ENCODE peak calls at places on chromosome 7, in five cellular contexts. W is spleen, F is suprapubic skin, C is thyroid gland, K is mammary epithelial cell. E is an unnamed sample. For H3K36me3, the result is how much of the 10 kb centered on the place peaks cover.

GRCh38 chr7:112930787-112931186 is 140.6 kb upstream of the TMEM168 start:
- DNase-seq in W (no peak), F (no peak), C (no peak), K (peak), E (no peak)

GRCh38 chr7:39951943-39952194 is 1.8 kb downstream of the CDK13 start:
- DNase-seq in W (no peak), F (no peak), C (no peak), K (no peak), E (no peak)

GRCh38 chr7:31488562-31489203 is 25.2 kb upstream of the ITPRID1 start:
- DNase-seq in W (no peak), F (no peak), C (peak), K (peak), E (peak)

GRCh38 chr7:135490783-135491182 is 19.1 kb downstream of the CNOT4 start:
- DNase-seq in W (no peak), F (no peak), C (peak), K (peak), E (peak)

GRCh38 chr7:92678291-92678920 is 88.2 kb upstream of the FAM133B start:
- DNase-seq in W (no peak), F (no peak), C (no peak), K (no peak), E (no peak)

GRCh38 chr7:20241491-20242261 is 24.5 kb upstream of the MACC1 start:
- DNase-seq in W (no peak), F (no peak), C (no peak), K (peak), E (no peak)

GRCh38 chr7:118762451-118762850 is 537.9 kb downstream of the ANKRD7 start:
- DNase-seq in W (no peak), F (no peak), C (no peak), K (no peak), E (no peak)

GRCh38 chr7:157925383-157925875 is 588.6 kb downstream of the DNAJB6 start:
- DNase-seq in W (peak), F (no peak), C (no peak), K (no peak), E (no peak)

GRCh38 chr7:27115161-27116018 is 12.9 kb upstream of the HOXA2 start:
- DNase-seq in W (no peak), F (peak), C (no peak), K (peak), E (no peak)

GRCh38 chr7:25389489-25390106 is 161.3 kb upstream of the NPVF start:
- DNase-seq in W (no peak), F (no peak), C (no peak), K (peak), E (peak)

GRCh38 chr7:47153571-47153970 is 428.3 kb downstream of the TNS3 start:
- DNase-seq in W (no peak), F (no peak), C (peak), K (no peak), E (peak)

GRCh38 chr7:92527300-92528187 is 776 bp downstream of the PEX1 start:
- DNase-seq in W (peak), F (peak), C (peak), K (peak), E (peak)

GRCh38 chr7:90530263-90530662 is 60.8 kb downstream of the PTTG1IP2 start:
- DNase-seq in W (no peak), F (no peak), C (no peak), K (peak), E (no peak)

GRCh38 chr7:157904211-157904865 is 567.5 kb downstream of the DNAJB6 start:
- DNase-seq in W (no peak), F (no peak), C (no peak), K (no peak), E (no peak)

GRCh38 chr7:29281782-29282541 is 87.4 kb downstream of the CHN2 start:
- DNase-seq in W (no peak), F (no peak), C (no peak), K (peak), E (no peak)

GRCh38 chr7:69982197-69982596 is 383.9 kb downstream of the AUTS2 start:
- DNase-seq in W (no peak), F (no peak), C (no peak), K (no peak), E (no peak)

DNA sequence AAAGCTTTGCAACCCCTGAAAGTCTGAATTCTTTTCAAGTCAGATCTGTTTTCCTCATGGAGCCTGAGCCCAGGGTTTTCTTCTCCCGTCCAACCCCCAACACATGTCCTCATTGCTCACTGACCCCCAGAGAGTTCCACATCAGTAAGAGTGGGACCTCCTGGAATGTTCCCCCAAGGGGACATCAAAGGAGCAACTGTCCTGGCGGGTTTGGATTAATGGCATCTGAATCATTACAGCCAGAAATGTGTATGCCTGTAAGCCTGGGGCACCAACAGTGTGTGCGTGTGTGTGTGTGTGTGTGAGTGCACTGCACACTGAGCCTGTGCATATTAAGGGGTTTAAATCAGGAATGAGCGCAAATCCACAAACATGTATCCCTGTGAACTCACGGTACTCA is 222.4 kb downstream of the PLXNA4 start:
- DNase-seq in W (no peak), F (no peak), C (no peak), K (no peak), E (no peak)
- TF ChIP-seq CTCF in W (no peak), F (no peak), C (no peak), K (no peak), E (no peak)

GRCh38 chr7:573496-574295 is 54.0 kb upstream of the PDGFA start:
- DNase-seq in W (no peak), F (no peak), C (no peak), K (no peak), E (no peak)
- H3K36me3 ChIP-seq in W (under half), F (under half), C (under half), K (under half), E (under half)

GRCh38 chr7:142835487-142835886 is 19.4 kb upstream of the EPHB6 start:
- DNase-seq in W (no peak), F (no peak), C (peak), K (no peak), E (no peak)
- TF ChIP-seq CTCF in W (no peak), F (no peak), C (no peak), K (no peak), E (no peak)

GRCh38 chr7:151481650-151482505 is 37.8 kb downstream of the RHEB start:
- DNase-seq in W (no peak), F (no peak), C (no peak), K (no peak), E (no peak)
- H3K36me3 ChIP-seq in W (half or more), F (under half), C (under half), K (under half), E (under half)

DNA sequence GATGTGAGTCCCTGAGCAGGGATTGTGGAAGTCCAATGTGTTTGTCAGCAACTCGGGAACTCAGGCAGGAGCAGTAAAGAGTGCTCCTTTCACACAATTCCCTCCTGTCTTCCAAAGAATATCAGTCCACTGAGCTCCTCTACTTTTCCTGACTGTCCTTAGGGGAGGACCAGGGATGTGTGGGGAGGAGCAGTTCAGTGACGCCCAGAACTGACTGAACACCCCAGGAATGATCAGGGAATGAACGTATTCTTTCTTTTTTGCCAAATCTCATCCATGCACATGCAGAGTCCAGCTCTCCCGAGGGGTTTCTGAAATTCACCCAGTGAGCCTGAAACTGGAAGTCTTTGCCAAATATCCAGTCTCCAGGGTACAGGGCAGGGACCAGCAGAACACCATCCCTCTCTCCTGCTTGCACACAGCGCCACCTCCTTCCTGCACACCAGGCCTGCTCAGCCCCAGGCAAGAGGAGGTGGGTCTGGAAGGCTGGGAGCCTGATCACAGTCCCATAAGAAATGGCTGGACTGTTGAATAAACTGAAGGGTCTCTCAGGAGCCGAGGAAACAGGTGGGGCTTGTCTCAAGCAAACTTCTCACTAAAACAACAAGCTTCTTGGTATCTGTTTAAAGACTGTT is 294.7 kb downstream of the C7orf25 start:
- DNase-seq in W (no peak), F (no peak), C (no peak), K (no peak), E (no peak)
- TF ChIP-seq CTCF in W (no peak), F (no peak), C (no peak), K (no peak), E (no peak)

DNA sequence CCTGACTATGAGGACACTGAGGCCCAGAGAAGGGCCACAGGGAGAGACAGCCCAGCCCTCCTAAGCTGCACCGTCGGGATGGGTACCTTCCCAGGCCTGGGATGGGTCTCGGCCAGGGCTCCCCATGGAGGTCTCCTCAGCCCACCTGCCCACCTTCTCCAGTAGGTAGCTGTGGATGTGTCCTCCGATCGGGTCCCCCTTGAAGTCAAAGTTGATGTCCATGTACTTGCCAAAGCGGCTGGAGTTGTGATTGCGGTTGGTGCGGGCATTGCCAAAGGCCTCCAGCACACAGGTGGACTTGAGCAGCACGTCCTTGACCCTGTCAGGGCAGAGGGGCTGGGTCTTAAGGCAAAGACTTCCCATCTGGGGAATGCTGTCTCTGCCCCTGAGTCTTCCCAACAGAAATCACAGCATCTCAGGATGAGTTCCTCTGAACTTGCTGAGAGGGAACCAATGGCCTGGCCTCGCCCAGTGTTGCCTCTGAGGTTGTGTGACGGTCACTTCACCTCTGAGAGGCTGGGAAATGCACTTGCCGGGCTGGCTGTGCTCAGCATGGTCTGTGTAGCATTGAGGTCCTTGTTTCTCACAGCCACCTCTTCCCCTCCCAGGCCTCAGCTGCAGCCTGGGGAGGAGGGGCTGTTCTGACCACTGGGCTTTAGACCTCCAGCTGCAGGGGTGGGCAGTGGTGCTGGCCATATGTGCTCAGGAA is 3.3 kb downstream of the MYO1G start:
- DNase-seq in W (no peak), F (peak), C (peak), K (no peak), E (no peak)
- H3K36me3 ChIP-seq in W (half or more), F (under half), C (under half), K (under half), E (under half)

GRCh38 chr7:141463986-141464385 is 87.2 kb upstream of the AGK start:
- DNase-seq in W (no peak), F (no peak), C (no peak), K (no peak), E (no peak)

GRCh38 chr7:141462958-141463357 is 88.3 kb upstream of the AGK start:
- DNase-seq in W (no peak), F (no peak), C (peak), K (no peak), E (no peak)

GRCh38 chr7:141464551-141464950 is 86.7 kb upstream of the AGK start:
- DNase-seq in W (no peak), F (no peak), C (no peak), K (no peak), E (no peak)

GRCh38 chr7:141466151-141466904 is 84.9 kb upstream of the AGK start:
- DNase-seq in W (no peak), F (no peak), C (no peak), K (no peak), E (no peak)

DNA sequence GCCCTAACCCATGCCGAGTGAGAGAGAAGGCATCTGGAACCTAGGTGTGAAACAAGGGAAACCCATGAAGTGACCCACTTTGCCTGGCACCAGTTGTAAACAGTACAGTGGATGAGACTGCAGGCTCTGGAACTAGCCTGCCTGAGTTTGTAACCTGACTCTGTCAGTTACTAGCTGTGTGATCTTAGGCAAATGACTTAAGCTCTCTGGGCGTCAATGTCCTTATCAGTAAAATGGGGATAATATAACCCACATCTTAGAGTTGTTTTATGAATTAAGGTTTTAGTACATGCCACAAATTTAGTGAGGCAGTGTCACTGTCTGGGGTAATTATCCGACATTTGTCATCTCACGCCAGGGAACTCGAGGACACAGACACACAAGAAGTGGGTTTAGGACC is 82.9 kb upstream of the AGK start:
- DNase-seq in W (no peak), F (no peak), C (no peak), K (no peak), E (no peak)
- TF ChIP-seq CTCF in W (no peak), F (no peak), C (no peak), K (no peak), E (no peak)

DNA sequence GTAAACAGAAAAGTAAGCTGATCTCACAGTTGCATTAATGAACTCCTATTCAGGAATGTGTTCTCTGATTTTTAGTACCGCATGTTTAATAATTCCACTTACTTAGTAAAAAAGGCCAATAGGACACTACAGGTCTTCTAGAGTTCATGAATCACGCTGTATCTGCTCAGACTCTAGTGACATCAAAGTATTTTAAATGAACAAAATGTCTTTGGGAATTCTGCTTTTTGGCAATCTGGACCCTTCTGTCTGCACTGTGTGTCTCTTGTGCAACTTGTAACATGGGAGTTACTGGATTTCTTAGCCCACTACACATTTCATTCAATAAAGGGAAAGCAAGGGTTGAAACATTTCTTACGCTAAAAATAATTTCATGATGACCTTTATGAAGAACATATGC is 50.2 kb downstream of the RABGEF1 start:
- DNase-seq in W (no peak), F (no peak), C (no peak), K (no peak), E (no peak)
- H3K36me3 ChIP-seq in W (half or more), F (half or more), C (under half), K (under half), E (under half)

GRCh38 chr7:156125841-156126730 is 313.8 kb upstream of the SHH start:
- DNase-seq in W (no peak), F (no peak), C (no peak), K (no peak), E (no peak)
- TF ChIP-seq CTCF in W (no peak), F (no peak), C (no peak), K (no peak), E (no peak)